ENCODE peak calls at places on chromosomes 16 and 17, in nine cellular contexts. D, L, C, Z, W, R, Q, O and B are unnamed samples.

GRCh38 chr16:977096-977701 is 4.4 kb upstream of the SOX8 start:
- DNase-seq in W (no peak), Q (no peak), O (peak; percentile 62), C (no peak), L (peak; percentile 95), D (no peak), Z (no peak), R (peak; percentile 60), B (no peak)

GRCh38 chr17:18033442-18034099 is 5.4 kb downstream of the ATPAF2 start:
- DNase-seq in Z (peak; percentile 62), R (peak; percentile 57), W (no peak), D (peak; percentile 63), Q (no peak), C (peak; percentile 91), O (no peak), L (peak; percentile 82), B (no peak)

GRCh38 chr17:53628011-53628410 is 194.7 kb upstream of the KIF2B start:
- DNase-seq in W (no peak), R (no peak), C (peak; percentile 51), D (no peak), Z (no peak), O (no peak), Q (no peak), L (no peak), B (no peak)

GRCh38 chr17:82153745-82154375 is 55.8 kb upstream of the FASN start:
- DNase-seq in C (peak; percentile 81), Q (peak; percentile 90), R (peak; percentile 77), L (peak; percentile 88), D (peak; percentile 30), W (no peak), O (peak; percentile 88), Z (peak; percentile 89), B (peak; percentile 89)

GRCh38 chr17:82056729-82057621 is 5.3 kb downstream of the GPS1 start:
- DNase-seq in W (no peak), R (no peak), L (peak; percentile 72), D (no peak), O (no peak), C (no peak), Q (no peak), Z (no peak), B (no peak)

GRCh38 chr17:43224146-43224705 is 4.2 kb downstream of the CCDC200 start:
- DNase-seq in D (no peak), O (no peak), R (peak; percentile 7), W (no peak), Z (peak; percentile 25), L (peak; percentile 35), Q (no peak), C (no peak), B (no peak)

GRCh38 chr17:42818379-42818778 is 5.7 kb downstream of the BECN1 start:
- DNase-seq in Q (no peak), W (no peak), R (no peak), D (no peak), L (no peak), C (no peak), O (no peak), Z (no peak), B (no peak)

GRCh38 chr17:49822829-49823228 is 25.0 kb downstream of the TAC4 start:
- DNase-seq in W (peak; percentile 47), L (no peak), Q (no peak), D (peak; percentile 36), C (no peak), R (no peak), O (no peak), Z (no peak), B (no peak)

GRCh38 chr16:79212114-79212791 is 388.3 kb downstream of the MAF start:
- DNase-seq in W (no peak), Q (no peak), L (no peak), O (no peak), R (no peak), D (no peak), C (no peak), Z (no peak), B (no peak)

GRCh38 chr17:48246623-48247022 is 139.1 kb downstream of the SNX11 start:
- DNase-seq in Z (no peak), O (no peak), L (no peak), D (no peak), R (no peak), Q (no peak), W (no peak), C (no peak), B (no peak)

GRCh38 chr16:83351846-83352245 is 455.9 kb upstream of the HSBP1 start:
- DNase-seq in Z (no peak), L (no peak), O (no peak), D (no peak), W (peak; percentile 47), C (no peak), Q (no peak), R (no peak), B (no peak)

GRCh38 chr17:50681260-50682200 is 26.2 kb downstream of the ANKRD40 start:
- DNase-seq in W (no peak), D (peak; percentile 55), R (no peak), O (peak; percentile 51), L (peak; percentile 83), C (peak; percentile 88), Z (no peak), Q (no peak), B (no peak)

GRCh38 chr17:4319221-4319620 is 47.3 kb downstream of the UBE2G1 start:
- DNase-seq in Z (no peak), C (no peak), O (no peak), Q (no peak), R (no peak), W (no peak), L (no peak), D (no peak), B (no peak)

GRCh38 chr16:46950009-46950408 is 23.5 kb downstream of the DNAJA2 start:
- DNase-seq in W (no peak), R (no peak), D (no peak), L (no peak), O (no peak), Q (no peak), C (no peak), Z (no peak), B (no peak)

GRCh38 chr17:56690441-56691291 is 97.2 kb downstream of the NOG start:
- DNase-seq in L (no peak), R (no peak), O (no peak), C (no peak), Z (no peak), D (no peak), Q (no peak), W (no peak), B (no peak)

GRCh38 chr16:83253526-83253925 is 554.3 kb upstream of the HSBP1 start:
- DNase-seq in R (no peak), L (no peak), Z (no peak), O (no peak), D (no peak), C (no peak), Q (no peak), W (no peak), B (no peak)

GRCh38 chr17:32777436-32777835 is 99.5 kb downstream of the MYO1D start:
- DNase-seq in W (no peak), O (no peak), D (no peak), Q (no peak), C (no peak), Z (no peak), L (no peak), R (no peak), B (no peak)

GRCh38 chr16:85361441-85362118 is 249.3 kb upstream of the CIBAR2 start:
- DNase-seq in O (peak; percentile 82), Q (peak; percentile 92), W (no peak), L (peak; percentile 86), Z (peak; percentile 86), D (no peak), C (no peak), R (peak; percentile 89), B (peak; percentile 98)

GRCh38 chr16:25996052-25996451 is 304.3 kb downstream of the HS3ST4 start:
- DNase-seq in D (no peak), W (no peak), O (no peak), Z (no peak), R (no peak), C (peak; percentile 32), L (no peak), Q (no peak), B (no peak)
- TF ChIP-seq CTCF in D (no peak), W (no peak), O (no peak), Z (no peak), R (no peak), C (peak; percentile 42), L (no peak), Q (no peak), B (no peak)

DNA sequence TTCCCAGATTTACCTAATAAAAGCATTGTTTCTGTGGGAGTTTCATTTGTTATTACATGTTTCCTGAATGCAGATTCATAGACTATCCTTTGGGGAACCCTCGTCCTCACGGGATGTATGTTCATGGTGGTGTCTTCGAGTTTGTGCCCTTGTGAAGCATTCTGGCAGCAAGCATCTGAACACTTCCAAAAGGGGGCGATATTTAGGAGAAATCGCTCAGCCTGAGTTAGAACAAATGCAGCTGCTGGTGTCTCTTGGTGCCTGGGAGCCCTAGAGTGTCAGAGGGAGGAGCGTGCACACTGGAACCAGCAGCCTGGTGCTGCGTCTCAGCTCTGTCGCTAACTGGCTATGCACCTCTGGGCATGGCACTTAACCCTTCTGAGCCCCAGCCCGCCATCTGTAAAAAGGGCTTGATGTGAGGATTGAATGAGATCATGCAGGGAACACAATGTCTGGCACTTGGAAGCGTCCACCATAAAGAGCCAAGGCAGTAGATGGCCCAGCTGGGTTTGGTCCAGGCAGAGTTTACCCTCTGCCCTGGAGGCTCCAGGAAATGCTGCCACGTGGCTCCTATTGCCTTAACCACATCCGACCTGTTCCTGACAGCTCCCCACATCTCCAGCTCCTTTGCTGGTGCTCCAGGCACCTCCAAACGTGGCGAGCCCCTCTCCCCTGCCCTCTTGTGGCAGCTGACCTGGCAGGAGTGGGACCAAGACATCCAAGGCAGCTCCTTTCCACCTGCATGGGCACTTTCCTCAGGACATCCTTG is 25.0 kb upstream of the C16orf78 start:
- DNase-seq in W (no peak), R (no peak), Z (no peak), D (no peak), L (peak; percentile 13), Q (no peak), C (peak; percentile 17), O (no peak), B (no peak)
- TF ChIP-seq CTCF in W (peak; percentile 10), R (no peak), Z (no peak), D (no peak), L (no peak), Q (no peak), C (peak; percentile 33), O (no peak), B (no peak)

GRCh38 chr16:75099738-75100615 is 16.6 kb downstream of the LDHD start:
- DNase-seq in Q (peak; percentile 66), R (no peak), O (no peak), L (no peak), C (peak; percentile 88), W (no peak), Z (no peak), D (no peak), B (peak; percentile 34)
- TF ChIP-seq CTCF in Q (no peak), R (no peak), O (no peak), L (no peak), C (no peak), W (no peak), Z (no peak), D (no peak), B (no peak)

DNA sequence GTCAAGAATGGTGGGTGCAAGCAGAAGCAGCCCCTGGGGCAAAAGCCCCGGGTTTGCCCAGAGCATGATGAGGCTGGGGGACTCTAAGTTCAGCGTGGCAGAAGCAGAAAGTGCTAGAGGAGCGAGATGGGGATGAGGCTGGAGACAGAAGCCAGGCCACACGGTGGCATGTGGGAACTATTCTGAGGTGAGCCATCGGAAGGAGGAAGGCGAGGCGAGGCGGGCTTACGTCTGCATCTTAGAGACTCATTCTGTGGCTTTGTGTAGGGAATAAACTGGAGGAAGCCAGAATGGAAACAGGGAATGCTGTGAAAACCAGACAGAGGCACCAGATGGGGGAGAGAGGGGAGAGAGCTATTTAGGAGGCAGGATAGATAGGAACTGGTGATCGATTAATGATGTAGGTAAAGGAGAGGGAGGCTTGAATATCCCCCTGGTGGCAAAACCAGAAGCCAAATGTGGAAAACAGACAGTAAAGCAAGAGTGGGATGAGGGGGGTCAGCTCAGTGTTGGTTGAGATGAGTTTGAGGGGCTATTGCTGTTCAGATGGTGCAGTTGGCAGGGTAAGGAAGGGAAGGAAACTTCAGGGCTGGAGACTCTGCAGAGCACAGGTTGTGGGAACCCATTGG is 3.1 kb upstream of the TNFSF13 start:
- DNase-seq in L (no peak), D (no peak), Z (no peak), O (no peak), R (no peak), W (no peak), C (no peak), Q (no peak), B (no peak)
- TF ChIP-seq CTCF in L (no peak), D (peak; percentile 27), Z (no peak), O (no peak), R (no peak), W (no peak), C (no peak), Q (no peak), B (no peak)